ENCODE peak calls at places on chromosomes 5 and 9, in four cellular contexts. Y is choroid plexus epithelial cell, Z is cardiac muscle cell, B is dorsolateral prefrontal cortex. W is an unnamed sample.

GRCh38 chr9:111799506-111799905 is 4.8 kb upstream of the SHOC1 start:
- DNase-seq in Z (no peak), Y (no peak), B (no peak), W (no peak)

GRCh38 chr5:84688566-84688965 is 303.9 kb upstream of the EDIL3 start:
- DNase-seq in B (no peak), Y (peak), Z (no peak), W (no peak)

GRCh38 chr9:129435272-129435671 is 185.6 kb downstream of the C9orf50 start:
- DNase-seq in Z (no peak), Y (no peak), B (no peak), W (no peak)

GRCh38 chr9:20624201-20625002 is 2.1 kb upstream of the MLLT3 start:
- DNase-seq in B (peak), Z (peak), Y (peak), W (peak)

GRCh38 chr5:6525910-6526309 is 77.3 kb downstream of the UBE2QL1 start:
- DNase-seq in Z (peak), Y (peak), B (no peak), W (peak)

GRCh38 chr9:134682651-134683364 is 41.2 kb downstream of the COL5A1 start:
- DNase-seq in Z (no peak), B (no peak), Y (no peak), W (no peak)

GRCh38 chr9:15642369-15642962 is 89.6 kb downstream of the CCDC171 start:
- DNase-seq in Y (peak), B (no peak), Z (peak), W (peak)

GRCh38 chr5:179336126-179336870 is 9.0 kb downstream of the ADAMTS2 start:
- DNase-seq in B (no peak), Y (no peak), Z (no peak), W (no peak)

GRCh38 chr5:36457511-36458260 is 148.7 kb upstream of the SLC1A3 start:
- DNase-seq in Z (no peak), B (no peak), Y (peak), W (no peak)

GRCh38 chr5:175629231-175629630 is 28.6 kb upstream of the HRH2 start:
- DNase-seq in B (no peak), Y (no peak), Z (no peak), W (no peak)

GRCh38 chr5:1073239-1074102 is 38.4 kb downstream of the SLC12A7 start:
- DNase-seq in B (no peak), Y (no peak), Z (no peak), W (no peak)

GRCh38 chr5:88667187-88668141 is 215.5 kb downstream of the MEF2C start:
- DNase-seq in B (no peak), Y (no peak), Z (no peak), W (no peak)

GRCh38 chr9:71285191-71285656 is 163.8 kb upstream of the TRPM3 start:
- DNase-seq in B (peak), Z (peak), Y (peak), W (peak)

GRCh38 chr9:100756217-100756616 is 178.3 kb downstream of the CAVIN4 start:
- DNase-seq in Y (no peak), B (no peak), Z (peak), W (no peak)

GRCh38 chr9:93154293-93154903 is 20.3 kb upstream of the NINJ1 start:
- DNase-seq in Z (peak), Y (peak), B (no peak), W (no peak)

GRCh38 chr9:130445268-130445983 is 665 bp downstream of the ASS1 start:
- DNase-seq in Z (no peak), Y (peak), B (no peak), W (peak)

GRCh38 chr9:17611921-17612320 is 33.1 kb downstream of the SH3GL2 start:
- DNase-seq in Z (no peak), Y (no peak), B (no peak), W (no peak)

GRCh38 chr9:125536184-125537152 is 170.5 kb downstream of the MAPKAP1 start:
- DNase-seq in B (no peak), Y (peak), Z (no peak), W (peak)

GRCh38 chr5:38645508-38645907 is 89.1 kb upstream of the LIFR start:
- DNase-seq in B (no peak), Z (no peak), Y (no peak), W (no peak)

GRCh38 chr5:76606665-76607064 is 16.5 kb downstream of the F2RL2 start:
- DNase-seq in B (no peak), Y (no peak), Z (no peak), W (no peak)

GRCh38 chr5:62124266-62124665 is 181.7 kb upstream of the KIF2A start:
- DNase-seq in B (no peak), Z (no peak), Y (no peak), W (no peak)

GRCh38 chr5:168177831-168178450 is 113.5 kb upstream of the WWC1 start:
- DNase-seq in Y (no peak), B (no peak), Z (peak), W (no peak)

GRCh38 chr5:16936150-16937022 is at the start of gene MYO10:
- DNase-seq in Z (peak), B (peak), Y (peak), W (peak)

DNA sequence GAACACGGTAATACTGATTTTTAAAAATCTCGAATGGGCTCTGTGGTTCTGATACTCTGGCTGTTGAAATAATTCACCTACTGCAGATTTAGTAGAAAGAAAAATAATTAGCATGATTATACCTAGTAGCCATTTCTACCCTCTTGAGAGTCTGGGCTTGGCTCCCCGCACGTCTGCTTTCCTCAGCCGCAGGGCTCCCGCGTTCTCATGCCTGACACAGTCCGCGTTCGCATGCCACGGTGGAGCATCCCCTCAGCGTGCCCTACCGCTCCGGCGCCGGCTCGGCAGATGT is 887 bp upstream of the GPBP1 start:
- DNase-seq in Z (no peak), B (peak), Y (no peak), W (no peak)
- TF ChIP-seq CTCF in Z (no peak), B (no peak), Y (no peak), W (no peak)

GRCh38 chr5:139684350-139684880 is 36.3 kb downstream of the CXXC5 start:
- DNase-seq in Y (no peak), Z (no peak), B (peak), W (no peak)

GRCh38 chr5:139685886-139686285 is 37.7 kb downstream of the CXXC5 start:
- DNase-seq in Y (no peak), B (no peak), Z (no peak), W (no peak)

GRCh38 chr5:139683295-139684271 is 35.4 kb downstream of the CXXC5 start:
- DNase-seq in Y (no peak), Z (no peak), B (peak), W (no peak)

GRCh38 chr5:139686356-139686918 is 38.3 kb downstream of the CXXC5 start:
- DNase-seq in Z (no peak), B (peak), Y (no peak), W (no peak)

GRCh38 chr5:139684881-139685749 is 37.0 kb downstream of the CXXC5 start:
- DNase-seq in Y (no peak), B (peak), Z (no peak), W (no peak)
- TF ChIP-seq CTCF in Y (peak), B (peak), Z (no peak), W (peak)

GRCh38 chr9:96874201-96874785 is 20.0 kb upstream of the ZNF782 start:
- DNase-seq in Z (no peak), B (no peak), Y (no peak), W (no peak)

GRCh38 chr9:96874947-96875459 is 20.7 kb upstream of the ZNF782 start:
- DNase-seq in Y (peak), B (no peak), Z (no peak), W (no peak)

GRCh38 chr9:96871176-96871575 is 16.9 kb upstream of the ZNF782 start:
- DNase-seq in Y (no peak), B (no peak), Z (no peak), W (no peak)

GRCh38 chr9:96877269-96877668 is 23.0 kb upstream of the ZNF782 start:
- DNase-seq in B (no peak), Y (no peak), Z (no peak), W (no peak)

GRCh38 chr9:96875460-96876142 is 21.3 kb upstream of the ZNF782 start:
- DNase-seq in B (peak), Y (peak), Z (peak), W (no peak)
- TF ChIP-seq CTCF in B (peak), Y (peak), Z (peak), W (peak)

DNA sequence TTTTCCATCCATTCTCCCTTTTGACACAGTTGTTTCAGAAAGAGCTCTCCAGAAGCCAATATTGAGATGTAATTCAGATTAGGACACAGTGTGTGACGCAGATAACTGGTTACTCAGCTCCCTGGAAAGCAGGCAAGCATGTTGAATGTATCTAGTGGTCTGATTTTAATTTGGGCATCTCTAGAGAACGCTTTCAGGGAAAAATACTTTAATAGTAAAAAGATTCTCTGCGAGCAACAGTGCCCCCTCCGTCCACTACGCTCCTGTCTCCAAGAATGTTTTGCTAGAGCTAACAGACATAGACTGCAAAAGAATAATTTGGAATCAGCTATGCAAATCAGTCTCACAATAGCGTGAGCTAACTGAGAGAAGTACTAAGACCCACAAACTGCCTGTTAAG is 23.3 kb downstream of the CFAP90 start:
- DNase-seq in B (peak), Y (no peak), Z (no peak), W (no peak)
- TF ChIP-seq CTCF in B (peak), Y (peak), Z (peak), W (peak)

GRCh38 chr9:77454668-77455067 is 193.5 kb downstream of the GNA14 start:
- DNase-seq in Y (peak), B (no peak), Z (no peak), W (peak)

GRCh38 chr9:77457916-77458592 is 190.1 kb downstream of the GNA14 start:
- DNase-seq in Z (peak), B (peak), Y (peak), W (peak)

GRCh38 chr9:77453857-77454647 is 194.1 kb downstream of the GNA14 start:
- DNase-seq in Z (no peak), Y (no peak), B (no peak), W (no peak)

GRCh38 chr9:77456829-77457437 is 191.2 kb downstream of the GNA14 start:
- DNase-seq in B (peak), Y (peak), Z (peak), W (peak)

DNA sequence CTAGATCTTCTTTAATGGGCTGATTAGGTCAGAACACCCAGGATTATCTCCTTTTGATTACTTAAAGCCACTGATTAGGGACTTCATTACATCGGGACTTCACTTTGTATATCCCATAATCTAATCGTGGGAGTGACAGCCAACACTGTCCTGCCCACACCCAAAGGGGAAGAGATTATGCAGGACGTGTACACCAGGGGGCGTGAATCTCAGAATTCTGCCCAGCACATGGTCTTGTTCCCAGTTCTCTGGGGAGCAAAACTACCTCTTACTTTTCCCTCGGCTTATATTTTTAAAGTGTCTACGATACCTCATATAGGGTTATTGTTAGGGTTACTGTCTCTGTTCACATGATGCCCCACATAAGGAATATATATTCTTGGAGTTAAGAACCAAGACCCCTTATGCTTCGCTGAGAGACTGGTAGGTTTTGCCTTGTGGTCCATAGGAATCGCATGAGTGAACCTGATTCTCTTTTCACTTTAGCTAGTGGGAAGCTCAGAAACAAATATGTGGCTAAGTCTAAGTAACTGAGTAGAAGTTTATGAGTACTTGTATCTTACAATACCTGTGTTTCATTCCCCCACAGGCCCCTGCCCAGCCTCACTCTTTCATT is 192.7 kb downstream of the GNA14 start:
- DNase-seq in B (no peak), Z (no peak), Y (no peak), W (peak)
- TF ChIP-seq CTCF in B (peak), Z (peak), Y (peak), W (peak)

GRCh38 chr9:127918201-127919107 is 1.6 kb upstream of the ST6GALNAC4 start:
- DNase-seq in Y (peak), Z (peak), B (no peak), W (no peak)
- TF ChIP-seq CTCF in Y (peak), Z (no peak), B (no peak), W (peak)

DNA sequence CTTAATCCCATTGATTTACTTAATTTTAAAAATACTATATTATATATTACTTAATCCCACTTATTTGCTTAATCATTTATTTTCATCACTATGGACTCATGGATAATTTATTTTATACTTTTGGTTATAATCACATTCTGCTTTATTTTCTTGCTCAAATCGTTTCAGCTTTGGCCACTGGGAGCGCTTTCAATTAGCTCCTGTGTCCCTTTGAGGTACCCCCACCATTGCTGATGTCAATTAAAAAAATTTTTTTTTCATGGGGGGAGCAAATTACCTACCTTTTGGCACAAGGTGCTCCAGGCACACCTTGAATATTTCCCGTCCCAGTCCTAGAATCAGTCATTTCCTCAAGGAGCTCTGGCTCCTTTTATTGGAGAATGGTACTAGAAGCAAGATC is 1.4 kb upstream of the TRIO start:
- DNase-seq in Z (no peak), B (no peak), Y (no peak), W (no peak)
- TF ChIP-seq CTCF in Z (peak), B (no peak), Y (peak), W (peak)

GRCh38 chr9:80285325-80285724 is 713.6 kb downstream of the TLE4 start:
- DNase-seq in Y (peak), Z (peak), B (no peak), W (no peak)
- TF ChIP-seq CTCF in Y (peak), Z (peak), B (no peak), W (no peak)